ENCODE peak calls at places on chromosomes 1 and 21, in six cellular contexts. One of them, this sample, is unnamed.

GRCh38 chr21:35172231-35172630 is 123.1 kb upstream of the RUNX1 start:
- DNase-seq in B cell: no peak
- DNase-seq in heart right ventricle: no peak
- DNase-seq in BE2C: no peak
- DNase-seq in cardiac fibroblast: no peak
- DNase-seq in CD8-positive, alpha-beta T cell: no peak
- DNase-seq in this sample: no peak

GRCh38 chr1:23384312-23385058 is 14.8 kb upstream of the ZNF436 start:
- DNase-seq in B cell: no peak
- DNase-seq in heart right ventricle: no peak
- DNase-seq in BE2C: no peak
- DNase-seq in cardiac fibroblast: peak
- DNase-seq in CD8-positive, alpha-beta T cell: no peak
- DNase-seq in this sample: peak

GRCh38 chr1:228273720-228274451 is 66.0 kb downstream of the OBSCN start:
- DNase-seq in B cell: peak
- DNase-seq in heart right ventricle: no peak
- DNase-seq in BE2C: no peak
- DNase-seq in cardiac fibroblast: no peak
- DNase-seq in CD8-positive, alpha-beta T cell: no peak
- DNase-seq in this sample: peak

GRCh38 chr21:33069994-33070811 is at the start of gene OLIG1:
- DNase-seq in B cell: no peak
- DNase-seq in heart right ventricle: no peak
- DNase-seq in BE2C: no peak
- DNase-seq in cardiac fibroblast: peak
- DNase-seq in CD8-positive, alpha-beta T cell: no peak
- DNase-seq in this sample: no peak

GRCh38 chr1:54606990-54607325 is 16.4 kb downstream of the FAM151A start:
- DNase-seq in B cell: no peak
- DNase-seq in heart right ventricle: no peak
- DNase-seq in BE2C: no peak
- DNase-seq in cardiac fibroblast: no peak
- DNase-seq in CD8-positive, alpha-beta T cell: no peak
- DNase-seq in this sample: no peak

GRCh38 chr1:91529856-91530255 is 29.2 kb downstream of the CDC7 start:
- DNase-seq in B cell: no peak
- DNase-seq in heart right ventricle: no peak
- DNase-seq in BE2C: peak
- DNase-seq in cardiac fibroblast: peak
- DNase-seq in CD8-positive, alpha-beta T cell: no peak
- DNase-seq in this sample: no peak

GRCh38 chr1:217891966-217892365 is 260.8 kb downstream of the SPATA17 start:
- DNase-seq in B cell: no peak
- DNase-seq in heart right ventricle: no peak
- DNase-seq in BE2C: no peak
- DNase-seq in cardiac fibroblast: no peak
- DNase-seq in CD8-positive, alpha-beta T cell: no peak
- DNase-seq in this sample: no peak

GRCh38 chr1:172790245-172790644 is 131.3 kb downstream of the FASLG start:
- DNase-seq in B cell: no peak
- DNase-seq in heart right ventricle: no peak
- DNase-seq in BE2C: no peak
- DNase-seq in cardiac fibroblast: no peak
- DNase-seq in CD8-positive, alpha-beta T cell: no peak
- DNase-seq in this sample: no peak

GRCh38 chr21:38136201-38136600 is 120.6 kb upstream of the KCNJ15 start:
- DNase-seq in B cell: no peak
- DNase-seq in heart right ventricle: no peak
- DNase-seq in BE2C: no peak
- DNase-seq in cardiac fibroblast: peak
- DNase-seq in CD8-positive, alpha-beta T cell: no peak
- DNase-seq in this sample: no peak

GRCh38 chr21:35646606-35647005 is 413.7 kb downstream of the SETD4 start:
- DNase-seq in B cell: no peak
- DNase-seq in heart right ventricle: no peak
- DNase-seq in BE2C: no peak
- DNase-seq in cardiac fibroblast: no peak
- DNase-seq in CD8-positive, alpha-beta T cell: no peak
- DNase-seq in this sample: no peak

GRCh38 chr1:16181887-16182719 is 26.2 kb upstream of the EPHA2 start:
- DNase-seq in B cell: no peak
- DNase-seq in heart right ventricle: peak
- DNase-seq in BE2C: no peak
- DNase-seq in cardiac fibroblast: peak
- DNase-seq in CD8-positive, alpha-beta T cell: no peak
- DNase-seq in this sample: no peak

GRCh38 chr1:204814146-204814884 is 56.3 kb upstream of the NFASC start:
- DNase-seq in B cell: no peak
- DNase-seq in heart right ventricle: peak
- DNase-seq in BE2C: no peak
- DNase-seq in cardiac fibroblast: no peak
- DNase-seq in CD8-positive, alpha-beta T cell: no peak
- DNase-seq in this sample: no peak

GRCh38 chr1:11845641-11846335 is 1.8 kb downstream of the NPPA start:
- DNase-seq in B cell: no peak
- DNase-seq in heart right ventricle: no peak
- DNase-seq in BE2C: peak
- DNase-seq in cardiac fibroblast: peak
- DNase-seq in CD8-positive, alpha-beta T cell: no peak
- DNase-seq in this sample: no peak

GRCh38 chr1:12556368-12556930 is 61.6 kb downstream of the DHRS3 start:
- DNase-seq in B cell: no peak
- DNase-seq in heart right ventricle: no peak
- DNase-seq in BE2C: no peak
- DNase-seq in cardiac fibroblast: peak
- DNase-seq in CD8-positive, alpha-beta T cell: no peak
- DNase-seq in this sample: peak

GRCh38 chr1:99548924-99549605 is 96.8 kb upstream of the PALMD start:
- DNase-seq in B cell: no peak
- DNase-seq in heart right ventricle: peak
- DNase-seq in BE2C: peak
- DNase-seq in cardiac fibroblast: peak
- DNase-seq in CD8-positive, alpha-beta T cell: no peak
- DNase-seq in this sample: no peak

GRCh38 chr21:42846221-42846620 is 33.1 kb downstream of the WDR4 start:
- DNase-seq in B cell: no peak
- DNase-seq in heart right ventricle: no peak
- DNase-seq in BE2C: peak
- DNase-seq in cardiac fibroblast: no peak
- DNase-seq in CD8-positive, alpha-beta T cell: no peak
- DNase-seq in this sample: peak

GRCh38 chr1:79745928-79746327 is 739.4 kb upstream of the ADGRL4 start:
- DNase-seq in B cell: no peak
- DNase-seq in heart right ventricle: no peak
- DNase-seq in BE2C: no peak
- DNase-seq in cardiac fibroblast: no peak
- DNase-seq in CD8-positive, alpha-beta T cell: no peak
- DNase-seq in this sample: no peak

GRCh38 chr1:175887521-175887920 is 144.1 kb upstream of the TNR start:
- DNase-seq in B cell: no peak
- DNase-seq in heart right ventricle: no peak
- DNase-seq in BE2C: no peak
- DNase-seq in cardiac fibroblast: no peak
- DNase-seq in CD8-positive, alpha-beta T cell: no peak
- DNase-seq in this sample: no peak

GRCh38 chr1:77438239-77438913 is 156.6 kb downstream of the AK5 start:
- DNase-seq in B cell: no peak
- DNase-seq in heart right ventricle: no peak
- DNase-seq in BE2C: no peak
- DNase-seq in cardiac fibroblast: peak
- DNase-seq in CD8-positive, alpha-beta T cell: no peak
- DNase-seq in this sample: no peak

GRCh38 chr1:205598841-205599666 is 32.8 kb downstream of the ELK4 start:
- DNase-seq in B cell: no peak
- DNase-seq in heart right ventricle: peak
- DNase-seq in BE2C: no peak
- DNase-seq in cardiac fibroblast: peak
- DNase-seq in CD8-positive, alpha-beta T cell: no peak
- DNase-seq in this sample: no peak

GRCh38 chr1:218850367-218850766 is 323.3 kb upstream of the LYPLAL1 start:
- DNase-seq in B cell: no peak
- DNase-seq in heart right ventricle: no peak
- DNase-seq in BE2C: no peak
- DNase-seq in cardiac fibroblast: no peak
- DNase-seq in CD8-positive, alpha-beta T cell: no peak
- DNase-seq in this sample: no peak

GRCh38 chr21:27813750-27814149 is 846.9 kb upstream of the ADAMTS5 start:
- DNase-seq in B cell: no peak
- DNase-seq in heart right ventricle: peak
- DNase-seq in BE2C: peak
- DNase-seq in cardiac fibroblast: no peak
- DNase-seq in CD8-positive, alpha-beta T cell: no peak
- DNase-seq in this sample: no peak

GRCh38 chr1:3691421-3692204 is 39.3 kb downstream of the TP73 start:
- DNase-seq in B cell: no peak
- DNase-seq in heart right ventricle: no peak
- DNase-seq in BE2C: peak
- DNase-seq in cardiac fibroblast: no peak
- DNase-seq in CD8-positive, alpha-beta T cell: no peak
- DNase-seq in this sample: no peak

GRCh38 chr1:6660415-6661049 is 35.9 kb downstream of the THAP3 start:
- DNase-seq in B cell: no peak
- DNase-seq in heart right ventricle: no peak
- DNase-seq in BE2C: no peak
- DNase-seq in cardiac fibroblast: no peak
- DNase-seq in CD8-positive, alpha-beta T cell: no peak
- DNase-seq in this sample: no peak

GRCh38 chr1:245084551-245084950 is 70.2 kb upstream of the KIF26B start:
- DNase-seq in B cell: no peak
- DNase-seq in heart right ventricle: no peak
- DNase-seq in BE2C: no peak
- DNase-seq in cardiac fibroblast: no peak
- DNase-seq in CD8-positive, alpha-beta T cell: no peak
- DNase-seq in this sample: no peak

GRCh38 chr1:117638759-117639158 is 32.9 kb downstream of the TENT5C start:
- DNase-seq in B cell: no peak
- DNase-seq in heart right ventricle: no peak
- DNase-seq in BE2C: no peak
- DNase-seq in cardiac fibroblast: no peak
- DNase-seq in CD8-positive, alpha-beta T cell: no peak
- DNase-seq in this sample: no peak

GRCh38 chr1:226838456-226838855 is 32.0 kb upstream of the PSEN2 start:
- DNase-seq in B cell: no peak
- DNase-seq in heart right ventricle: no peak
- DNase-seq in BE2C: no peak
- DNase-seq in cardiac fibroblast: no peak
- DNase-seq in CD8-positive, alpha-beta T cell: no peak
- DNase-seq in this sample: no peak

GRCh38 chr1:168243200-168243599 is 17.4 kb downstream of the SFT2D2 start:
- DNase-seq in B cell: no peak
- DNase-seq in heart right ventricle: peak
- DNase-seq in BE2C: no peak
- DNase-seq in cardiac fibroblast: peak
- DNase-seq in CD8-positive, alpha-beta T cell: no peak
- DNase-seq in this sample: no peak

GRCh38 chr1:62879962-62880361 is 96.0 kb downstream of the ATG4C start:
- DNase-seq in B cell: no peak
- DNase-seq in heart right ventricle: no peak
- DNase-seq in BE2C: no peak
- DNase-seq in cardiac fibroblast: no peak
- DNase-seq in CD8-positive, alpha-beta T cell: no peak
- DNase-seq in this sample: no peak

GRCh38 chr1:168643152-168643551 is 66.7 kb downstream of the XCL1 start:
- DNase-seq in B cell: no peak
- DNase-seq in heart right ventricle: no peak
- DNase-seq in BE2C: no peak
- DNase-seq in cardiac fibroblast: peak
- DNase-seq in CD8-positive, alpha-beta T cell: no peak
- DNase-seq in this sample: no peak

GRCh38 chr1:16204634-16205332 is 7.7 kb downstream of the ARHGEF19 start:
- DNase-seq in B cell: no peak
- DNase-seq in heart right ventricle: no peak
- DNase-seq in BE2C: peak
- DNase-seq in cardiac fibroblast: no peak
- DNase-seq in CD8-positive, alpha-beta T cell: peak
- DNase-seq in this sample: no peak

DNA sequence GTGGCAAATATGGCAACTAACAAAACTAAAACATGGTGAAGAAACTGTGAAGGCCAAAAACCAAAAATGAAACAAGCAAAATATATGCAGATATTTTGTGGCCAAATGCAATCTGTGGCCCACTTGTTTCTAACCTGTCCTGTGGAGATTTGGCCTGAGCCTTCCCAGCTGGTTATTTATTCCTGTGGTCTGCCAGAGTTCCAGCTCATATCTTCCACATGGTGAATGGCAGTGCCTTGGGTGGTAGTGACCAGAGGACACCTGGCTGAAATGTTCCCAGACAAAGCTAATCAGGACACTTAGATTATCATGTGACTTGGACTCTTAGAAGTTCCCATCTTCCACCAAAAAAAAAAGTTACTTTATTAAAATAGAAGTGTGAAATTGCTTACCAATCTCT is 39.7 kb downstream of the RNASEL start:
- DNase-seq in B cell: no peak
- DNase-seq in heart right ventricle: no peak
- DNase-seq in BE2C: no peak
- DNase-seq in cardiac fibroblast: no peak
- DNase-seq in CD8-positive, alpha-beta T cell: no peak
- DNase-seq in this sample: no peak
- TF ChIP-seq CTCF in B cell: no peak
- TF ChIP-seq CTCF in heart right ventricle: no peak
- TF ChIP-seq CTCF in BE2C: no peak
- TF ChIP-seq CTCF in cardiac fibroblast: no peak
- TF ChIP-seq CTCF in CD8-positive, alpha-beta T cell: no peak
- TF ChIP-seq CTCF in this sample: no peak

GRCh38 chr1:35448344-35448801 is 108.8 kb downstream of the KIAA0319L start:
- DNase-seq in B cell: no peak
- DNase-seq in heart right ventricle: no peak
- DNase-seq in BE2C: no peak
- DNase-seq in cardiac fibroblast: peak
- DNase-seq in CD8-positive, alpha-beta T cell: no peak
- DNase-seq in this sample: no peak
- TF ChIP-seq CTCF in B cell: no peak
- TF ChIP-seq CTCF in heart right ventricle: no peak
- TF ChIP-seq CTCF in BE2C: no peak
- TF ChIP-seq CTCF in cardiac fibroblast: no peak
- TF ChIP-seq CTCF in CD8-positive, alpha-beta T cell: no peak
- TF ChIP-seq CTCF in this sample: no peak

GRCh38 chr21:46229133-46229922 is 754 bp upstream of the LSS start:
- DNase-seq in B cell: no peak
- DNase-seq in heart right ventricle: no peak
- DNase-seq in BE2C: peak
- DNase-seq in cardiac fibroblast: no peak
- DNase-seq in CD8-positive, alpha-beta T cell: no peak
- DNase-seq in this sample: no peak
- TF ChIP-seq CTCF in B cell: peak
- TF ChIP-seq CTCF in heart right ventricle: peak
- TF ChIP-seq CTCF in BE2C: peak
- TF ChIP-seq CTCF in cardiac fibroblast: peak
- TF ChIP-seq CTCF in CD8-positive, alpha-beta T cell: peak
- TF ChIP-seq CTCF in this sample: peak

GRCh38 chr1:202101182-202101581 is 21.5 kb upstream of the GPR37L1 start:
- DNase-seq in B cell: no peak
- DNase-seq in heart right ventricle: no peak
- DNase-seq in BE2C: peak
- DNase-seq in cardiac fibroblast: peak
- DNase-seq in CD8-positive, alpha-beta T cell: no peak
- DNase-seq in this sample: no peak
- TF ChIP-seq CTCF in B cell: no peak
- TF ChIP-seq CTCF in heart right ventricle: no peak
- TF ChIP-seq CTCF in BE2C: no peak
- TF ChIP-seq CTCF in cardiac fibroblast: no peak
- TF ChIP-seq CTCF in CD8-positive, alpha-beta T cell: no peak
- TF ChIP-seq CTCF in this sample: no peak